ENCODE peak calls at places on chromosome X, in seven cellular contexts. S, F, N, Q, H, P and D are unnamed samples.

GRCh38 chrX:155893513-155893912 is 12.4 kb downstream of the VAMP7 start:
- DNase-seq in H (no peak), F (no peak), P (no peak), N (no peak), S (peak), Q (no peak), D (no peak)

GRCh38 chrX:43964936-43965335 is 8.3 kb downstream of the NDP start:
- DNase-seq in P (no peak), H (no peak), N (no peak), F (no peak), S (no peak), Q (no peak), D (no peak)

GRCh38 chrX:101691823-101692222 is 32.2 kb upstream of the ARMCX2 start:
- DNase-seq in Q (no peak), N (no peak), H (no peak), S (no peak), F (no peak), P (no peak), D (no peak)

GRCh38 chrX:16368696-16369095 is 201.4 kb downstream of the MAGEB17 start:
- DNase-seq in S (no peak), F (no peak), P (no peak), N (no peak), H (no peak), Q (no peak), D (no peak)

GRCh38 chrX:3811331-3812311 is 98.2 kb upstream of the PRKX start:
- DNase-seq in F (no peak), Q (no peak), P (peak), S (peak), H (peak), N (no peak), D (no peak)

GRCh38 chrX:95878874-95879273 is 805.8 kb upstream of the DIAPH2 start:
- DNase-seq in H (no peak), N (no peak), Q (no peak), P (no peak), S (no peak), F (no peak), D (no peak)

GRCh38 chrX:102934624-102935023 is 2.4 kb upstream of the RAB40AL start:
- DNase-seq in Q (no peak), H (peak), N (peak), P (peak), F (no peak), S (peak), D (no peak)

GRCh38 chrX:115693476-115693875 is 132.5 kb downstream of the PLS3 start:
- DNase-seq in H (no peak), Q (no peak), P (no peak), S (no peak), N (no peak), F (no peak), D (no peak)

GRCh38 chrX:110310896-110311295 is 7.0 kb downstream of the AMMECR1 start:
- DNase-seq in N (no peak), F (no peak), H (no peak), Q (no peak), S (no peak), P (no peak), D (no peak)

GRCh38 chrX:94742772-94743171 is 1068.8 kb downstream of the FAM133A start:
- DNase-seq in H (no peak), P (no peak), N (no peak), Q (no peak), S (no peak), F (no peak), D (no peak)

GRCh38 chrX:49155243-49155899 is 7.2 kb upstream of the MAGIX start:
- DNase-seq in S (peak), Q (no peak), N (peak), H (peak), F (no peak), P (no peak), D (no peak)

GRCh38 chrX:13694359-13694758 is 5.4 kb downstream of the RAB9A start:
- DNase-seq in Q (no peak), N (no peak), S (no peak), F (no peak), P (no peak), H (no peak), D (no peak)

GRCh38 chrX:55907968-55908607 is 190.5 kb downstream of the RRAGB start:
- DNase-seq in H (no peak), S (peak), N (peak), P (peak), F (no peak), Q (peak), D (no peak)

GRCh38 chrX:12997898-12998687 is 23.2 kb downstream of the TMSB4X start:
- DNase-seq in H (no peak), F (no peak), Q (no peak), N (no peak), P (no peak), S (no peak), D (no peak)

GRCh38 chrX:15310117-15310516 is 5.3 kb downstream of the ASB11 start:
- DNase-seq in P (no peak), F (peak), N (no peak), H (no peak), Q (no peak), S (no peak), D (no peak)

GRCh38 chrX:115970718-115971117 is 199.8 kb upstream of the AGTR2 start:
- DNase-seq in Q (no peak), N (no peak), H (no peak), P (no peak), F (no peak), S (no peak), D (no peak)

GRCh38 chrX:110277609-110278008 is 40.3 kb downstream of the AMMECR1 start:
- DNase-seq in N (no peak), F (no peak), S (no peak), P (no peak), Q (no peak), H (no peak), D (no peak)

GRCh38 chrX:44915361-44915868 is 42.4 kb downstream of the KDM6A start:
- DNase-seq in F (no peak), N (no peak), S (no peak), Q (no peak), P (no peak), H (no peak), D (no peak)